ENCODE peak calls at places on chromosomes 5 and 9, in ten cellular contexts. Y, M, V, X, R, C, A, N, P and S are unnamed samples.

GRCh38 chr9:19442240-19442639 is 33.4 kb downstream of the ACER2 start:
- DNase-seq in Y (no peak), M (no peak), V (no peak), X (no peak), R (no peak), C (no peak), A (no peak), N (no peak), P (no peak), S (no peak)

GRCh38 chr5:123755587-123756324 is 243.8 kb downstream of the CSNK1G3 start:
- DNase-seq in Y (no peak), M (no peak), V (peak), X (no peak), R (no peak), C (no peak), A (no peak), N (peak), P (no peak), S (no peak)

GRCh38 chr9:18208166-18209059 is 265.5 kb upstream of the ADAMTSL1 start:
- DNase-seq in Y (peak), M (no peak), V (peak), X (no peak), R (no peak), C (no peak), A (peak), N (peak), P (no peak), S (no peak)

GRCh38 chr9:137150485-137151060 is 11.6 kb downstream of the GRIN1 start:
- DNase-seq in Y (no peak), M (no peak), V (no peak), X (no peak), R (peak), C (no peak), A (peak), N (no peak), P (no peak), S (no peak)

GRCh38 chr9:83449166-83449565 is 89.0 kb downstream of the FRMD3 start:
- DNase-seq in Y (no peak), M (no peak), V (no peak), X (no peak), R (no peak), C (no peak), A (no peak), N (no peak), P (no peak), S (no peak)

GRCh38 chr9:130368631-130369103 is 76.1 kb upstream of the ASS1 start:
- DNase-seq in Y (no peak), M (no peak), V (no peak), X (no peak), R (peak), C (no peak), A (no peak), N (no peak), P (no peak), S (no peak)

GRCh38 chr9:129626944-129627297 is 958 bp downstream of the NTMT1 start:
- DNase-seq in Y (no peak), M (no peak), V (peak), X (no peak), R (no peak), C (no peak), A (no peak), N (peak), P (no peak), S (no peak)

GRCh38 chr5:149063017-149063687 is at the start of gene SH3TC2:
- DNase-seq in Y (peak), M (peak), V (peak), X (peak), R (no peak), C (no peak), A (peak), N (no peak), P (no peak), S (no peak)

GRCh38 chr5:35436441-35437057 is 181.1 kb upstream of the SPEF2 start:
- DNase-seq in Y (no peak), M (peak), V (peak), X (peak), R (no peak), C (no peak), A (no peak), N (no peak), P (no peak), S (no peak)

GRCh38 chr5:87069974-87070608 is 197.6 kb upstream of the RASA1 start:
- DNase-seq in Y (peak), M (no peak), V (peak), X (no peak), R (no peak), C (no peak), A (no peak), N (peak), P (no peak), S (no peak)

GRCh38 chr9:89878003-89878411 is 273.2 kb downstream of the GADD45G start:
- DNase-seq in Y (no peak), M (no peak), V (no peak), X (no peak), R (no peak), C (no peak), A (peak), N (no peak), P (no peak), S (no peak)

GRCh38 chr9:78070530-78070929 is 38.9 kb upstream of the GNAQ start:
- DNase-seq in Y (no peak), M (no peak), V (no peak), X (no peak), R (no peak), C (no peak), A (no peak), N (no peak), P (no peak), S (no peak)

GRCh38 chr9:27369591-27369990 is 72.6 kb upstream of the EQTN start:
- DNase-seq in Y (no peak), M (no peak), V (no peak), X (no peak), R (no peak), C (no peak), A (no peak), N (no peak), P (no peak), S (no peak)

GRCh38 chr5:180201051-180201987 is 7.7 kb downstream of the RASGEF1C start:
- DNase-seq in Y (no peak), M (no peak), V (no peak), X (no peak), R (no peak), C (no peak), A (no peak), N (no peak), P (no peak), S (no peak)

GRCh38 chr5:132205385-132206125 is 22.1 kb downstream of the P4HA2 start:
- DNase-seq in Y (peak), M (no peak), V (no peak), X (no peak), R (no peak), C (no peak), A (no peak), N (no peak), P (no peak), S (no peak)

GRCh38 chr5:130290219-130290618 is 386.0 kb downstream of the CHSY3 start:
- DNase-seq in Y (no peak), M (no peak), V (no peak), X (no peak), R (no peak), C (no peak), A (no peak), N (no peak), P (no peak), S (no peak)

GRCh38 chr9:114791312-114791711 is 14.5 kb downstream of the TNFSF15 start:
- DNase-seq in Y (no peak), M (no peak), V (no peak), X (no peak), R (no peak), C (no peak), A (no peak), N (no peak), P (no peak), S (no peak)

GRCh38 chr9:71121275-71122168 is at the start of gene TRPM3:
- DNase-seq in Y (no peak), M (peak), V (no peak), X (no peak), R (no peak), C (no peak), A (no peak), N (no peak), P (no peak), S (no peak)

GRCh38 chr5:176695073-176695472 is 47.8 kb downstream of the TSPAN17 start:
- DNase-seq in Y (no peak), M (no peak), V (no peak), X (no peak), R (no peak), C (no peak), A (no peak), N (no peak), P (no peak), S (no peak)

GRCh38 chr9:1962036-1962535 is 53.1 kb upstream of the SMARCA2 start:
- DNase-seq in Y (no peak), M (no peak), V (no peak), X (no peak), R (no peak), C (no peak), A (no peak), N (no peak), P (no peak), S (no peak)

GRCh38 chr5:88825782-88826110 is 57.2 kb downstream of the MEF2C start:
- DNase-seq in Y (no peak), M (no peak), V (no peak), X (no peak), R (no peak), C (no peak), A (no peak), N (no peak), P (no peak), S (no peak)

GRCh38 chr5:100872409-100873190 is 30.5 kb downstream of the ST8SIA4 start:
- DNase-seq in Y (no peak), M (no peak), V (no peak), X (no peak), R (peak), C (no peak), A (no peak), N (no peak), P (no peak), S (no peak)

GRCh38 chr5:179263391-179264052 is 81.7 kb downstream of the ADAMTS2 start:
- DNase-seq in Y (no peak), M (no peak), V (no peak), X (no peak), R (no peak), C (no peak), A (peak), N (no peak), P (no peak), S (no peak)

GRCh38 chr5:150163035-150163434 is 3.5 kb upstream of the CDX1 start:
- DNase-seq in Y (no peak), M (no peak), V (no peak), X (no peak), R (no peak), C (no peak), A (no peak), N (no peak), P (no peak), S (no peak)

GRCh38 chr5:73940026-73940425 is 314.0 kb downstream of the ARHGEF28 start:
- DNase-seq in Y (no peak), M (no peak), V (no peak), X (no peak), R (no peak), C (no peak), A (no peak), N (no peak), P (no peak), S (no peak)

GRCh38 chr5:175741556-175741955 is 83.7 kb downstream of the HRH2 start:
- DNase-seq in Y (no peak), M (no peak), V (no peak), X (no peak), R (no peak), C (no peak), A (no peak), N (no peak), P (no peak), S (no peak)

GRCh38 chr9:124694394-124695279 is 76.5 kb downstream of the NR6A1 start:
- DNase-seq in Y (no peak), M (no peak), V (no peak), X (no peak), R (no peak), C (no peak), A (no peak), N (no peak), P (no peak), S (no peak)

GRCh38 chr5:87127956-87128687 is 139.6 kb upstream of the RASA1 start:
- DNase-seq in Y (no peak), M (no peak), V (no peak), X (no peak), R (no peak), C (no peak), A (no peak), N (no peak), P (no peak), S (no peak)

GRCh38 chr5:79771387-79771786 is 81.8 kb downstream of the CMYA5 start:
- DNase-seq in Y (no peak), M (no peak), V (peak), X (no peak), R (no peak), C (no peak), A (no peak), N (peak), P (no peak), S (no peak)

GRCh38 chr5:122775713-122776084 is 819 bp downstream of the SNX2 start:
- DNase-seq in Y (no peak), M (no peak), V (no peak), X (no peak), R (no peak), C (no peak), A (no peak), N (no peak), P (no peak), S (no peak)